ENCODE peak calls at places on chromosome 5, in six cellular contexts. C is HCT116, X is fibroblast of villous mesenchyme, J is NCI-H460, U is HS-5, K is cardiac muscle cell. Z is an unnamed sample.

GRCh38 chr5:3954633-3955032 is 359.0 kb downstream of the IRX1 start:
- DNase-seq in C (no peak), X (no peak), J (no peak), U (no peak), K (no peak), Z (no peak)

GRCh38 chr5:14142202-14142855 is 813 bp upstream of the TRIO start:
- DNase-seq in C (no peak), X (peak; percentile 55), J (no peak), U (no peak), K (no peak), Z (no peak)

GRCh38 chr5:142151436-142152382 is 43.1 kb downstream of the NDFIP1 start:
- DNase-seq in C (peak; percentile 63), X (peak; percentile 85), J (peak; percentile 62), U (peak; percentile 39), K (peak; percentile 74), Z (no peak)

GRCh38 chr5:67404261-67405100 is 207.9 kb upstream of the CD180 start:
- DNase-seq in C (no peak), X (no peak), J (no peak), U (peak; percentile 23), K (no peak), Z (no peak)

GRCh38 chr5:26700759-26701384 is 337.5 kb downstream of the CDH9 start:
- DNase-seq in C (no peak), X (no peak), J (peak; percentile 60), U (peak; percentile 40), K (peak; percentile 52), Z (no peak)

GRCh38 chr5:181192337-181193046 is 12.5 kb downstream of the TRIM7 start:
- DNase-seq in C (no peak), X (no peak), J (no peak), U (no peak), K (no peak), Z (no peak)

GRCh38 chr5:10524376-10525123 is 39.3 kb upstream of the ANKRD33B start:
- DNase-seq in C (no peak), X (peak; percentile 87), J (peak; percentile 29), U (peak; percentile 97), K (no peak), Z (no peak)

GRCh38 chr5:4082966-4083564 is 487.4 kb downstream of the IRX1 start:
- DNase-seq in C (no peak), X (no peak), J (no peak), U (no peak), K (no peak), Z (peak; percentile 28)

GRCh38 chr5:145960848-145961600 is 24.6 kb downstream of the SH3RF2 start:
- DNase-seq in C (no peak), X (no peak), J (no peak), U (no peak), K (no peak), Z (no peak)